ENCODE peak calls at places on chromosomes 5 and 9, in ten cellular contexts. J, T, A, E, P, X, Z, Y, M and F are unnamed samples.
A peak's percentile ranks its signal among the peaks of the same experiment; 100 is the strongest.

GRCh38 chr9:34413229-34413852 is 36.6 kb upstream of the MYORG start:
- DNase-seq in J (peak; percentile 42), T (no peak), A (no peak), E (no peak), P (peak; percentile 70), X (no peak), Z (no peak), Y (peak; percentile 84), M (no peak), F (peak; percentile 56)

GRCh38 chr9:111936391-111936790 is 39.8 kb downstream of the UGCG start:
- DNase-seq in J (no peak), T (no peak), A (no peak), E (no peak), P (no peak), X (no peak), Z (no peak), Y (no peak), M (no peak), F (no peak)

GRCh38 chr9:93815135-93815534 is 140.0 kb downstream of the BARX1 start:
- DNase-seq in J (no peak), T (no peak), A (no peak), E (no peak), P (no peak), X (no peak), Z (no peak), Y (no peak), M (no peak), F (no peak)

GRCh38 chr5:10091701-10092100 is 158.0 kb downstream of the ATPSCKMT start:
- DNase-seq in J (no peak), T (no peak), A (no peak), E (no peak), P (no peak), X (no peak), Z (no peak), Y (peak; percentile 31), M (no peak), F (no peak)

GRCh38 chr9:2158729-2159128 is 143.6 kb downstream of the SMARCA2 start:
- DNase-seq in J (no peak), T (no peak), A (no peak), E (no peak), P (no peak), X (no peak), Z (no peak), Y (no peak), M (no peak), F (peak; percentile 4)

GRCh38 chr5:59666709-59667108 is 226.8 kb downstream of the PDE4D start:
- DNase-seq in J (no peak), T (no peak), A (no peak), E (no peak), P (no peak), X (no peak), Z (no peak), Y (no peak), M (no peak), F (no peak)

GRCh38 chr5:139193928-139194327 is 4.2 kb downstream of the SIL1 start:
- DNase-seq in J (no peak), T (no peak), A (no peak), E (no peak), P (no peak), X (no peak), Z (no peak), Y (no peak), M (no peak), F (no peak)

GRCh38 chr9:127333326-127334064 is 63.5 kb upstream of the SLC2A8 start:
- DNase-seq in J (no peak), T (no peak), A (no peak), E (no peak), P (no peak), X (no peak), Z (no peak), Y (no peak), M (no peak), F (no peak)

GRCh38 chr9:76472925-76473324 is 13.9 kb downstream of the GCNT1 start:
- DNase-seq in J (peak; percentile 72), T (no peak), A (no peak), E (no peak), P (peak; percentile 16), X (no peak), Z (no peak), Y (peak; percentile 40), M (no peak), F (no peak)

GRCh38 chr5:335740-336038 is 14.2 kb downstream of the AHRR start:
- DNase-seq in J (no peak), T (no peak), A (no peak), E (no peak), P (no peak), X (no peak), Z (no peak), Y (no peak), M (no peak), F (no peak)

GRCh38 chr9:98217255-98217654 is 24.8 kb upstream of the CORO2A start:
- DNase-seq in J (no peak), T (no peak), A (no peak), E (no peak), P (no peak), X (no peak), Z (no peak), Y (no peak), M (no peak), F (no peak)